ENCODE peak calls at places on chromosomes 12 and 14, in seven cellular contexts. One of them, this sample, is unnamed.

GRCh38 chr12:42360747-42361403 is 34.9 kb downstream of the PPHLN1 start:
- DNase-seq in mesendoderm: no peak
- DNase-seq in IMR-90: peak; percentile 25
- DNase-seq in mesenchymal stem cell: peak; percentile 17
- DNase-seq in neuronal stem cell: no peak
- DNase-seq in H1: no peak
- DNase-seq in H9: no peak
- DNase-seq in this sample: no peak

GRCh38 chr12:116264525-116265070 is 12.9 kb downstream of the MED13L start:
- DNase-seq in H1: no peak
- DNase-seq in H9: no peak
- DNase-seq in IMR-90: no peak
- DNase-seq in mesendoderm: peak; percentile 60
- DNase-seq in mesenchymal stem cell: no peak
- DNase-seq in neuronal stem cell: no peak
- DNase-seq in this sample: no peak

GRCh38 chr14:22570132-22570949 is 18.7 kb downstream of the DAD1 start:
- DNase-seq in H1: peak; percentile 79
- DNase-seq in neuronal stem cell: peak; percentile 91
- DNase-seq in H9: peak; percentile 90
- DNase-seq in mesenchymal stem cell: peak; percentile 80
- DNase-seq in mesendoderm: peak; percentile 98
- DNase-seq in IMR-90: peak; percentile 82
- DNase-seq in this sample: peak; percentile 96

GRCh38 chr12:94980577-94980976 is 22.9 kb downstream of the NDUFA12 start:
- DNase-seq in IMR-90: peak; percentile 42
- DNase-seq in neuronal stem cell: no peak
- DNase-seq in H1: no peak
- DNase-seq in mesendoderm: no peak
- DNase-seq in H9: no peak
- DNase-seq in mesenchymal stem cell: peak; percentile 48
- DNase-seq in this sample: peak; percentile 37

GRCh38 chr12:121762269-121762668 is 31.2 kb downstream of the RHOF start:
- DNase-seq in IMR-90: peak; percentile 47
- DNase-seq in neuronal stem cell: no peak
- DNase-seq in mesenchymal stem cell: peak; percentile 84
- DNase-seq in H9: no peak
- DNase-seq in mesendoderm: peak; percentile 46
- DNase-seq in H1: no peak
- DNase-seq in this sample: no peak

GRCh38 chr12:68557011-68557715 is 53.5 kb upstream of the RAP1B start:
- DNase-seq in IMR-90: peak; percentile 93
- DNase-seq in H9: no peak
- DNase-seq in neuronal stem cell: no peak
- DNase-seq in mesendoderm: no peak
- DNase-seq in H1: no peak
- DNase-seq in mesenchymal stem cell: peak; percentile 65
- DNase-seq in this sample: peak; percentile 68

GRCh38 chr12:116395381-116395780 is 117.9 kb upstream of the MED13L start:
- DNase-seq in neuronal stem cell: no peak
- DNase-seq in mesenchymal stem cell: no peak
- DNase-seq in mesendoderm: no peak
- DNase-seq in IMR-90: no peak
- DNase-seq in H1: no peak
- DNase-seq in H9: no peak
- DNase-seq in this sample: no peak

GRCh38 chr12:17652436-17652835 is 437.6 kb downstream of the RERGL start:
- DNase-seq in IMR-90: no peak
- DNase-seq in H1: no peak
- DNase-seq in mesendoderm: no peak
- DNase-seq in mesenchymal stem cell: no peak
- DNase-seq in neuronal stem cell: no peak
- DNase-seq in H9: no peak
- DNase-seq in this sample: no peak

GRCh38 chr14:53824061-53824460 is 132.6 kb downstream of the BMP4 start:
- DNase-seq in neuronal stem cell: no peak
- DNase-seq in mesenchymal stem cell: no peak
- DNase-seq in mesendoderm: no peak
- DNase-seq in H1: no peak
- DNase-seq in IMR-90: no peak
- DNase-seq in H9: no peak
- DNase-seq in this sample: no peak

GRCh38 chr12:89578499-89578898 is 52.7 kb upstream of the POC1B start:
- DNase-seq in H1: no peak
- DNase-seq in H9: no peak
- DNase-seq in mesenchymal stem cell: no peak
- DNase-seq in IMR-90: no peak
- DNase-seq in mesendoderm: no peak
- DNase-seq in neuronal stem cell: no peak
- DNase-seq in this sample: no peak

GRCh38 chr12:3468329-3468728 is 22.7 kb upstream of the PRMT8 start:
- DNase-seq in H9: no peak
- DNase-seq in mesendoderm: no peak
- DNase-seq in mesenchymal stem cell: no peak
- DNase-seq in IMR-90: no peak
- DNase-seq in H1: no peak
- DNase-seq in neuronal stem cell: no peak
- DNase-seq in this sample: no peak

GRCh38 chr12:25718081-25718731 is 165.1 kb upstream of the LMNTD1 start:
- DNase-seq in H1: no peak
- DNase-seq in mesenchymal stem cell: no peak
- DNase-seq in H9: no peak
- DNase-seq in IMR-90: no peak
- DNase-seq in mesendoderm: peak; percentile 76
- DNase-seq in neuronal stem cell: no peak
- DNase-seq in this sample: no peak

GRCh38 chr14:93280743-93281142 is 52.1 kb downstream of the BTBD7 start:
- DNase-seq in neuronal stem cell: no peak
- DNase-seq in mesenchymal stem cell: no peak
- DNase-seq in mesendoderm: no peak
- DNase-seq in H9: no peak
- DNase-seq in IMR-90: no peak
- DNase-seq in H1: no peak
- DNase-seq in this sample: no peak

GRCh38 chr12:121089031-121089812 is 43.5 kb upstream of the P2RX7 start:
- DNase-seq in mesenchymal stem cell: no peak
- DNase-seq in H1: peak; percentile 54
- DNase-seq in IMR-90: no peak
- DNase-seq in mesendoderm: peak; percentile 47
- DNase-seq in neuronal stem cell: no peak
- DNase-seq in H9: peak; percentile 62
- DNase-seq in this sample: no peak

GRCh38 chr12:42666671-42667243 is 77.2 kb upstream of the PRICKLE1 start:
- DNase-seq in mesendoderm: no peak
- DNase-seq in neuronal stem cell: peak; percentile 9
- DNase-seq in IMR-90: peak; percentile 81
- DNase-seq in H1: no peak
- DNase-seq in mesenchymal stem cell: peak; percentile 71
- DNase-seq in H9: peak; percentile 56
- DNase-seq in this sample: no peak

GRCh38 chr14:51044961-51045360 is 49.9 kb downstream of the TRIM9 start:
- DNase-seq in mesenchymal stem cell: no peak
- DNase-seq in H9: no peak
- DNase-seq in H1: no peak
- DNase-seq in neuronal stem cell: no peak
- DNase-seq in mesendoderm: no peak
- DNase-seq in IMR-90: no peak
- DNase-seq in this sample: no peak

GRCh38 chr12:53676715-53677611 is 1.1 kb upstream of the ATP5MC2 start:
- DNase-seq in mesenchymal stem cell: peak; percentile 44
- DNase-seq in H1: peak; percentile 63
- DNase-seq in neuronal stem cell: peak; percentile 74
- DNase-seq in H9: peak; percentile 82
- DNase-seq in IMR-90: peak; percentile 32
- DNase-seq in mesendoderm: peak; percentile 85
- DNase-seq in this sample: no peak

GRCh38 chr14:49303952-49304516 is 282.1 kb downstream of the RPS29 start:
- DNase-seq in H9: peak; percentile 66
- DNase-seq in mesendoderm: peak; percentile 86
- DNase-seq in IMR-90: peak; percentile 13
- DNase-seq in neuronal stem cell: peak; percentile 71
- DNase-seq in mesenchymal stem cell: peak; percentile 65
- DNase-seq in H1: peak; percentile 61
- DNase-seq in this sample: peak; percentile 40

GRCh38 chr12:50246873-50247612 is 36.3 kb downstream of the LIMA1 start:
- DNase-seq in mesenchymal stem cell: peak; percentile 92
- DNase-seq in H9: no peak
- DNase-seq in neuronal stem cell: no peak
- DNase-seq in IMR-90: peak; percentile 99
- DNase-seq in H1: no peak
- DNase-seq in mesendoderm: peak; percentile 43
- DNase-seq in this sample: peak; percentile 90

GRCh38 chr12:62909340-62909739 is 25.6 kb downstream of the PPM1H start:
- DNase-seq in neuronal stem cell: no peak
- DNase-seq in mesenchymal stem cell: no peak
- DNase-seq in IMR-90: no peak
- DNase-seq in mesendoderm: no peak
- DNase-seq in H1: no peak
- DNase-seq in H9: no peak
- DNase-seq in this sample: no peak

GRCh38 chr14:92922883-92923743 is at the start of gene CHGA:
- DNase-seq in H9: peak; percentile 82
- DNase-seq in neuronal stem cell: peak; percentile 82
- DNase-seq in IMR-90: peak; percentile 20
- DNase-seq in H1: peak; percentile 94
- DNase-seq in mesendoderm: peak; percentile 78
- DNase-seq in mesenchymal stem cell: peak; percentile 44
- DNase-seq in this sample: peak; percentile 7

GRCh38 chr12:105239304-105239703 is 3.3 kb upstream of the APPL2 start:
- DNase-seq in H1: no peak
- DNase-seq in H9: no peak
- DNase-seq in mesenchymal stem cell: no peak
- DNase-seq in neuronal stem cell: no peak
- DNase-seq in IMR-90: no peak
- DNase-seq in mesendoderm: no peak
- DNase-seq in this sample: no peak

GRCh38 chr12:7555752-7556151 is 52.2 kb upstream of the CD163 start:
- DNase-seq in mesenchymal stem cell: peak; percentile 78
- DNase-seq in IMR-90: peak; percentile 73
- DNase-seq in H1: no peak
- DNase-seq in neuronal stem cell: no peak
- DNase-seq in H9: no peak
- DNase-seq in mesendoderm: no peak
- DNase-seq in this sample: peak; percentile 17

GRCh38 chr14:51210594-51210993 is 29.5 kb upstream of the TMX1 start:
- DNase-seq in neuronal stem cell: no peak
- DNase-seq in mesenchymal stem cell: no peak
- DNase-seq in mesendoderm: no peak
- DNase-seq in H1: no peak
- DNase-seq in IMR-90: no peak
- DNase-seq in H9: no peak
- DNase-seq in this sample: no peak

GRCh38 chr12:49537231-49537708 is 1.6 kb upstream of the KCNH3 start:
- DNase-seq in H9: peak; percentile 27
- DNase-seq in IMR-90: no peak
- DNase-seq in mesenchymal stem cell: no peak
- DNase-seq in mesendoderm: no peak
- DNase-seq in H1: no peak
- DNase-seq in neuronal stem cell: no peak
- DNase-seq in this sample: no peak

GRCh38 chr12:32134144-32134888 is 27.7 kb downstream of the BICD1 start:
- DNase-seq in neuronal stem cell: no peak
- DNase-seq in mesenchymal stem cell: peak; percentile 15
- DNase-seq in H9: no peak
- DNase-seq in H1: no peak
- DNase-seq in IMR-90: peak; percentile 83
- DNase-seq in mesendoderm: no peak
- DNase-seq in this sample: no peak

GRCh38 chr14:100487304-100487703 is 99.9 kb downstream of the BEGAIN start:
- DNase-seq in neuronal stem cell: no peak
- DNase-seq in mesendoderm: no peak
- DNase-seq in IMR-90: no peak
- DNase-seq in mesenchymal stem cell: no peak
- DNase-seq in H9: no peak
- DNase-seq in H1: no peak
- DNase-seq in this sample: no peak

DNA sequence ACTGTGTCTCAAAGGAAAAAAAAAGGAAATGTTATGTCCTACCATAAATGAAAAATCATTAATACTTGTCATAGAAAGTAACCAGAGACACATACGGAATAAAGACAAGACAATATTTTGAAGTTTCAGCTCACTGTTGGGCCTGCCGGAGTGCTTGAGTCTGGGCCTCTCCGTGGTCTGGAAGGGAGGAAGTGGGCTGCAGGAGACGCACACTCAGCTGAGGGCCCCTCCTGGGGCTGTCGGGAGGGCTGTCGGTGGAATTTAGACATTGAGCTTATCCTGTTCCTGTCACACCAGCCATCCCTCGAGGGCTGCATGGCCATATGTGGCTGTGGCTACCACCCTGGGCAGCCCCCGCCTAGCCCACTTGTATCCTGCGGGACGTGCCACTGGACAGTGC is 80.6 kb downstream of the DDX51 start:
- DNase-seq in IMR-90: no peak
- DNase-seq in neuronal stem cell: no peak
- DNase-seq in mesenchymal stem cell: no peak
- DNase-seq in H9: no peak
- DNase-seq in mesendoderm: no peak
- DNase-seq in H1: no peak
- DNase-seq in this sample: no peak
- H2AK5ac ChIP-seq in IMR-90: no peak overlapping the region
- H2AK5ac ChIP-seq in neuronal stem cell: no peak overlapping the region
- H2AK5ac ChIP-seq in mesenchymal stem cell: no peak overlapping the region
- H2AK5ac ChIP-seq in H9: no peak overlapping the region
- H2AK5ac ChIP-seq in mesendoderm: no peak overlapping the region
- H2AK5ac ChIP-seq in H1: no peak overlapping the region
- H2AK5ac ChIP-seq in this sample: no peak overlapping the region

DNA sequence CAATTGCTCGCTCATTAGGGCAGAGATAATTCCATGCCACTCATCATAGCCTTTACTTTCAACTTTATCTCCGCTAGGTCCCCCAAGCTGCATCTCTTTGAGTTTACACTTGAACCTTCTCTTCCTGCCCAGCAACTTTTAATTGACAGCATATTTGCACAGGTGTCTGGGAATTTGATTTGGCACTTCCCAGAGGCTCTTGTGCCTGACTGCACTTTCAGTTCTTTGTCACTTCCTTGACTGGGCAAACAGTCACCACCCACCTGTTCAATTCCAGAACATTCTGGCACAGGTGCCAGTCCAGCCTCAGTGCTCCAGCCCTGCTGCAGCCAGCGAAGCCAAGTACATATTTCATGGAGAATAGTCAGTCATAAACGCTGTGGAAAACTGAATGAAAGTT is 110.1 kb upstream of the LRIG3 start:
- DNase-seq in neuronal stem cell: no peak
- DNase-seq in H1: no peak
- DNase-seq in IMR-90: no peak
- DNase-seq in H9: no peak
- DNase-seq in mesenchymal stem cell: no peak
- DNase-seq in mesendoderm: no peak
- DNase-seq in this sample: no peak
- H2AK5ac ChIP-seq in neuronal stem cell: no peak overlapping the region
- H2AK5ac ChIP-seq in H1: no peak overlapping the region
- H2AK5ac ChIP-seq in IMR-90: no peak overlapping the region
- H2AK5ac ChIP-seq in H9: no peak overlapping the region
- H2AK5ac ChIP-seq in mesenchymal stem cell: peak overlapping the region; percentile 46
- H2AK5ac ChIP-seq in mesendoderm: no peak overlapping the region
- H2AK5ac ChIP-seq in this sample: no peak overlapping the region

GRCh38 chr14:38762845-38763244 is 340.2 kb downstream of the SEC23A start:
- DNase-seq in H9: no peak
- DNase-seq in IMR-90: no peak
- DNase-seq in mesendoderm: no peak
- DNase-seq in mesenchymal stem cell: no peak
- DNase-seq in H1: no peak
- DNase-seq in neuronal stem cell: no peak
- DNase-seq in this sample: no peak
- H2AK5ac ChIP-seq in H9: no peak overlapping the region
- H2AK5ac ChIP-seq in IMR-90: no peak overlapping the region
- H2AK5ac ChIP-seq in mesendoderm: no peak overlapping the region
- H2AK5ac ChIP-seq in mesenchymal stem cell: no peak overlapping the region
- H2AK5ac ChIP-seq in H1: no peak overlapping the region
- H2AK5ac ChIP-seq in neuronal stem cell: no peak overlapping the region
- H2AK5ac ChIP-seq in this sample: no peak overlapping the region

GRCh38 chr12:10151621-10152020 is 20.3 kb downstream of the OLR1 start:
- DNase-seq in IMR-90: no peak
- DNase-seq in H9: no peak
- DNase-seq in mesenchymal stem cell: no peak
- DNase-seq in neuronal stem cell: no peak
- DNase-seq in H1: no peak
- DNase-seq in mesendoderm: no peak
- DNase-seq in this sample: peak; percentile 77
- H2AK5ac ChIP-seq in IMR-90: no peak overlapping the region
- H2AK5ac ChIP-seq in H9: no peak overlapping the region
- H2AK5ac ChIP-seq in mesenchymal stem cell: no peak overlapping the region
- H2AK5ac ChIP-seq in neuronal stem cell: no peak overlapping the region
- H2AK5ac ChIP-seq in H1: no peak overlapping the region
- H2AK5ac ChIP-seq in mesendoderm: no peak overlapping the region
- H2AK5ac ChIP-seq in this sample: no peak overlapping the region

This sample was measured in trophoblast cell.